ENCODE peak calls at places on chromosomes 13 and 19, in four cellular contexts. One of them, this sample, is unnamed. For H3K9me3, the result is how much of the 10 kb centered on the place peaks cover.

GRCh38 chr13:52845766-52846566 is 2.5 kb downstream of the PCDH8 start:
- DNase-seq in fibroblast of lung: peak
- DNase-seq in upper lobe of left lung: no peak
- DNase-seq in lung: no peak
- DNase-seq in this sample: no peak

GRCh38 chr19:9156304-9156703 is 16.1 kb downstream of the ZNF317 start:
- DNase-seq in fibroblast of lung: no peak
- DNase-seq in upper lobe of left lung: no peak
- DNase-seq in lung: no peak
- DNase-seq in this sample: no peak

GRCh38 chr19:19822148-19822429 is 539 bp upstream of the ZNF506 start:
- DNase-seq in fibroblast of lung: no peak
- DNase-seq in upper lobe of left lung: no peak
- DNase-seq in lung: no peak
- DNase-seq in this sample: no peak

GRCh38 chr13:26499209-26499601 is 58.3 kb upstream of the WASF3 start:
- DNase-seq in fibroblast of lung: no peak
- DNase-seq in upper lobe of left lung: no peak
- DNase-seq in lung: no peak
- DNase-seq in this sample: no peak

GRCh38 chr19:39402417-39403297 is 4.0 kb upstream of the ZFP36 start:
- DNase-seq in fibroblast of lung: peak
- DNase-seq in upper lobe of left lung: peak
- DNase-seq in lung: peak
- DNase-seq in this sample: peak

GRCh38 chr19:43780706-43781525 is at the start of gene KCNN4:
- DNase-seq in fibroblast of lung: peak
- DNase-seq in upper lobe of left lung: no peak
- DNase-seq in lung: no peak
- DNase-seq in this sample: peak

GRCh38 chr13:87123987-87124784 is 547.0 kb upstream of the SLITRK5 start:
- DNase-seq in fibroblast of lung: peak
- DNase-seq in upper lobe of left lung: peak
- DNase-seq in lung: no peak
- DNase-seq in this sample: no peak

GRCh38 chr13:105442941-105443340 is 1092.5 kb downstream of the EFNB2 start:
- DNase-seq in fibroblast of lung: peak
- DNase-seq in upper lobe of left lung: no peak
- DNase-seq in lung: no peak
- DNase-seq in this sample: no peak

GRCh38 chr13:39913339-39913738 is 257.9 kb downstream of the COG6 start:
- DNase-seq in fibroblast of lung: no peak
- DNase-seq in upper lobe of left lung: no peak
- DNase-seq in lung: no peak
- DNase-seq in this sample: no peak

GRCh38 chr19:54017266-54017665 is 25.8 kb downstream of the CACNG6 start:
- DNase-seq in fibroblast of lung: peak
- DNase-seq in upper lobe of left lung: no peak
- DNase-seq in lung: no peak
- DNase-seq in this sample: no peak

GRCh38 chr19:17687857-17688784 is at the start of gene UNC13A:
- DNase-seq in fibroblast of lung: peak
- DNase-seq in upper lobe of left lung: no peak
- DNase-seq in lung: no peak
- DNase-seq in this sample: peak

GRCh38 chr13:112626761-112627160 is 38.8 kb upstream of the TUBGCP3 start:
- DNase-seq in fibroblast of lung: no peak
- DNase-seq in upper lobe of left lung: no peak
- DNase-seq in lung: no peak
- DNase-seq in this sample: no peak

GRCh38 chr13:100584901-100585300 is 3.7 kb downstream of the GGACT start:
- DNase-seq in fibroblast of lung: no peak
- DNase-seq in upper lobe of left lung: no peak
- DNase-seq in lung: no peak
- DNase-seq in this sample: no peak

GRCh38 chr13:19085876-19086275 is 95.7 kb downstream of the TUBA3C start:
- DNase-seq in fibroblast of lung: no peak
- DNase-seq in upper lobe of left lung: no peak
- DNase-seq in lung: peak
- DNase-seq in this sample: no peak

GRCh38 chr13:32476021-32476731 is 48.2 kb upstream of the N4BP2L1 start:
- DNase-seq in fibroblast of lung: no peak
- DNase-seq in upper lobe of left lung: no peak
- DNase-seq in lung: no peak
- DNase-seq in this sample: no peak

GRCh38 chr13:37194428-37194861 is 89.0 kb upstream of the CSNK1A1L start:
- DNase-seq in fibroblast of lung: peak
- DNase-seq in upper lobe of left lung: no peak
- DNase-seq in lung: no peak
- DNase-seq in this sample: no peak

GRCh38 chr19:55590621-55591020 is 8.7 kb downstream of the FIZ1 start:
- DNase-seq in fibroblast of lung: no peak
- DNase-seq in upper lobe of left lung: no peak
- DNase-seq in lung: no peak
- DNase-seq in this sample: no peak

GRCh38 chr13:60230593-60230992 is 66.9 kb upstream of the DIAPH3 start:
- DNase-seq in fibroblast of lung: peak
- DNase-seq in upper lobe of left lung: no peak
- DNase-seq in lung: no peak
- DNase-seq in this sample: no peak

GRCh38 chr13:109816112-109816978 is 30.0 kb upstream of the IRS2 start:
- DNase-seq in fibroblast of lung: no peak
- DNase-seq in upper lobe of left lung: no peak
- DNase-seq in lung: no peak
- DNase-seq in this sample: no peak

GRCh38 chr13:101627556-101627943 is 175.1 kb downstream of the ITGBL1 start:
- DNase-seq in fibroblast of lung: peak
- DNase-seq in upper lobe of left lung: no peak
- DNase-seq in lung: no peak
- DNase-seq in this sample: no peak

GRCh38 chr13:55999709-56000108 is 1141.0 kb upstream of the PRR20A start:
- DNase-seq in fibroblast of lung: no peak
- DNase-seq in upper lobe of left lung: no peak
- DNase-seq in lung: no peak
- DNase-seq in this sample: no peak

GRCh38 chr19:48053856-48054255 is 10.0 kb upstream of the CABP5 start:
- DNase-seq in fibroblast of lung: no peak
- DNase-seq in upper lobe of left lung: no peak
- DNase-seq in lung: no peak
- DNase-seq in this sample: no peak

GRCh38 chr19:52993342-52994178 is 20.2 kb upstream of the ERVV-1 start:
- DNase-seq in fibroblast of lung: peak
- DNase-seq in upper lobe of left lung: peak
- DNase-seq in lung: peak
- DNase-seq in this sample: peak

GRCh38 chr19:35689836-35690235 is 14.5 kb upstream of the ZBTB32 start:
- DNase-seq in fibroblast of lung: no peak
- DNase-seq in upper lobe of left lung: no peak
- DNase-seq in lung: no peak
- DNase-seq in this sample: no peak

GRCh38 chr19:31730270-31730669 is 381.0 kb upstream of the TSHZ3 start:
- DNase-seq in fibroblast of lung: no peak
- DNase-seq in upper lobe of left lung: no peak
- DNase-seq in lung: peak
- DNase-seq in this sample: no peak

GRCh38 chr19:3175761-3176714 is 2.5 kb upstream of the S1PR4 start:
- DNase-seq in fibroblast of lung: peak
- DNase-seq in upper lobe of left lung: peak
- DNase-seq in lung: peak
- DNase-seq in this sample: peak

GRCh38 chr13:40681341-40682051 is 15.1 kb upstream of the FOXO1 start:
- DNase-seq in fibroblast of lung: no peak
- DNase-seq in upper lobe of left lung: peak
- DNase-seq in lung: no peak
- DNase-seq in this sample: no peak

GRCh38 chr19:33683881-33684549 is 62.3 kb downstream of the CHST8 start:
- DNase-seq in fibroblast of lung: peak
- DNase-seq in upper lobe of left lung: no peak
- DNase-seq in lung: no peak
- DNase-seq in this sample: no peak

GRCh38 chr13:70188567-70188966 is 80.3 kb upstream of the KLHL1 start:
- DNase-seq in fibroblast of lung: no peak
- DNase-seq in upper lobe of left lung: no peak
- DNase-seq in lung: no peak
- DNase-seq in this sample: no peak

GRCh38 chr13:37534181-37534580 is 64.4 kb downstream of the POSTN start:
- DNase-seq in fibroblast of lung: peak
- DNase-seq in upper lobe of left lung: no peak
- DNase-seq in lung: no peak
- DNase-seq in this sample: no peak

GRCh38 chr13:103517066-103517767 is 451.0 kb upstream of the SLC10A2 start:
- DNase-seq in fibroblast of lung: peak
- DNase-seq in upper lobe of left lung: no peak
- DNase-seq in lung: no peak
- DNase-seq in this sample: no peak

GRCh38 chr19:48618278-48618915 is 581 bp downstream of the RPL18 start:
- DNase-seq in fibroblast of lung: no peak
- DNase-seq in upper lobe of left lung: peak
- DNase-seq in lung: no peak
- DNase-seq in this sample: no peak

GRCh38 chr13:38582133-38582532 is 104.7 kb upstream of the FREM2 start:
- DNase-seq in fibroblast of lung: peak
- DNase-seq in upper lobe of left lung: no peak
- DNase-seq in lung: no peak
- DNase-seq in this sample: no peak

DNA sequence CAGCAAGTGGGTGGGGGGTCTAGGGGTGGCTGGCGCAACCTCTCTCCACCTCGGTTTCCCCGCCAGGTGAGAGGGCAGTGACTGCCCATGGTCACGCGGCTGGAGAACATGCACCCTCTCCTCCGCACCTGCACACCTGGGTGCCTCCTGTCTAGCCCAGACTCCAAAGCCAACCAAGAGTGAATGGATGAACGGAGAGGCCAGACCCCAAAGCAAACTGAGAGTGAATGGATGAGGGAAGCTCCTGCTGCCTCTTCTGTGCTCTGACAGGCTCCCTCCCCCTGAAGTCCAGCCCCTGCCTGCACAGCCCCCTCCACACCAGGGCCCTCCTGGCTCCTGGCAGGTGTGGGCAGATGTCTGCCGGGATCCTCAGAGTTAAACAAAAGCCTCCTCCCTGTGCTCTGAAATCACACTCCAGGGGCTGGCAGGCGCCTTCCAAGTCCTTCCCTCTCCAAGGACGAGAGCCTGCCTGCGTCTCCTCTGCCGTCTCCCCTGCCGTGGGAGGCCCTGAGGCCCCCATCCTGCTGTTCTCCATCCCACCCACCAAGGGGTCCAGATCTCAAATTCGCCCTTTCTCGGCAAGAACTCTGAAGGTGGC is 2.2 kb downstream of the SBNO2 start:
- DNase-seq in fibroblast of lung: no peak
- DNase-seq in upper lobe of left lung: no peak
- DNase-seq in lung: no peak
- DNase-seq in this sample: no peak
- H3K27ac ChIP-seq in fibroblast of lung: peak
- H3K27ac ChIP-seq in upper lobe of left lung: peak
- H3K27ac ChIP-seq in lung: peak
- H3K27ac ChIP-seq in this sample: no peak

GRCh38 chr19:13417054-13417453 is 89.2 kb downstream of the CACNA1A start:
- DNase-seq in fibroblast of lung: no peak
- DNase-seq in upper lobe of left lung: no peak
- DNase-seq in lung: no peak
- DNase-seq in this sample: no peak

GRCh38 chr19:13425151-13425550 is 81.1 kb downstream of the CACNA1A start:
- DNase-seq in fibroblast of lung: no peak
- DNase-seq in upper lobe of left lung: no peak
- DNase-seq in lung: no peak
- DNase-seq in this sample: no peak

GRCh38 chr19:13420780-13421179 is 85.5 kb downstream of the CACNA1A start:
- DNase-seq in fibroblast of lung: no peak
- DNase-seq in upper lobe of left lung: no peak
- DNase-seq in lung: no peak
- DNase-seq in this sample: no peak
- H3K9me3 ChIP-seq in fibroblast of lung: under half
- H3K9me3 ChIP-seq in upper lobe of left lung: under half
- H3K9me3 ChIP-seq in lung: under half
- H3K9me3 ChIP-seq in this sample: under half

DNA sequence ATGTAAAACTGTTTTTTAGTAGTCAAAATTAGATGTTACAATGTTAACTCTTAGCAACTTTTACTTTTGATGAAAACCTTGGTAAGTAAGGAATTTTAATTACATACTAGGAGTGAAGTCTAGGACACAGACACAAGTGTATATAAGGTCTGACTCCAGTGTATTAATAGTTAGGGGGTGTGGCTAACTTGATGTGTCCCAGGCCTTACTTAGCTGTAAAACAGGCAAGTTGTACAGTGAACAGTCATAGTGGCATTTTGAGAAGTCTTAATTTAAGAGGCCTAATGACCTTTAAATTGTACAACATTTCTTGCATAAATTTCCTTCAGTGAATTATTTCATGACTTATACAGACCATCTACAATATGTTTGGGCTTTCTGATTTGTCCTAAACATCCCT is 6.8 kb downstream of the ZNF431 start:
- DNase-seq in fibroblast of lung: no peak
- DNase-seq in upper lobe of left lung: no peak
- DNase-seq in lung: no peak
- DNase-seq in this sample: no peak
- TF ChIP-seq CTCF in fibroblast of lung: no peak
- TF ChIP-seq CTCF in upper lobe of left lung: no peak
- TF ChIP-seq CTCF in lung: no peak
- TF ChIP-seq CTCF in this sample: no peak

GRCh38 chr13:97275265-97275664 is 53.1 kb downstream of the MBNL2 start:
- DNase-seq in fibroblast of lung: peak
- DNase-seq in upper lobe of left lung: no peak
- DNase-seq in lung: no peak
- DNase-seq in this sample: no peak

GRCh38 chr13:97273341-97273831 is 51.3 kb downstream of the MBNL2 start:
- DNase-seq in fibroblast of lung: no peak
- DNase-seq in upper lobe of left lung: no peak
- DNase-seq in lung: no peak
- DNase-seq in this sample: no peak

GRCh38 chr13:97274782-97275252 is 52.7 kb downstream of the MBNL2 start:
- DNase-seq in fibroblast of lung: peak
- DNase-seq in upper lobe of left lung: no peak
- DNase-seq in lung: no peak
- DNase-seq in this sample: no peak

GRCh38 chr13:97269603-97270002 is 47.5 kb downstream of the MBNL2 start:
- DNase-seq in fibroblast of lung: no peak
- DNase-seq in upper lobe of left lung: no peak
- DNase-seq in lung: no peak
- DNase-seq in this sample: no peak

DNA sequence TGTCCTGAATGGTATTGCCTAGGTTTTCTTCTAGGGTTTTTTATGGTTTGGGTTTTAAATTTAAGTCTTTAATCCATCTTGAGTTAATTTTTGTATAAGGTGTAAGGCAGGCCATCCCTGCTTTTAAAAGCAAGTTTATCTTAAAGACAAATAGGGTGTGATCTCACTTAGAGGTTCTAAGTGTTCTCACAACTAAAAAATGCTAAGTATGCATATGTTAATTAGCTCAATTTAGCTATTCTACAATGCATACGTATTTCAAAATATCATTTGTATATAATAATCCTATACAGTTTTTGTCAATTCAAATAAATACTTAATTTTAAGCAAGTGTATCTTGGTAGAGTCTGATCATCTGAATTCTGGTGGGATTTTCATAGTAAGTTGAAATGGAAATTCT is 50.4 kb downstream of the MBNL2 start:
- DNase-seq in fibroblast of lung: no peak
- DNase-seq in upper lobe of left lung: no peak
- DNase-seq in lung: no peak
- DNase-seq in this sample: no peak
- H3K27ac ChIP-seq in fibroblast of lung: no peak
- H3K27ac ChIP-seq in upper lobe of left lung: no peak
- H3K27ac ChIP-seq in lung: no peak
- H3K27ac ChIP-seq in this sample: no peak

GRCh38 chr13:47959468-47960088 is 41.5 kb downstream of the SUCLA2 start:
- DNase-seq in fibroblast of lung: no peak
- DNase-seq in upper lobe of left lung: no peak
- DNase-seq in lung: no peak
- DNase-seq in this sample: no peak
- H3K9me3 ChIP-seq in fibroblast of lung: under half
- H3K9me3 ChIP-seq in upper lobe of left lung: under half
- H3K9me3 ChIP-seq in lung: under half
- H3K9me3 ChIP-seq in this sample: under half

This sample was measured in CD4-positive, alpha-beta T cell.